ENCODE peak calls at places on chromosomes 3 and 15, in five cellular contexts. M, O, Q, P and F are unnamed samples. For H3K36me3 and H3K4me1, the result is how much of the 10 kb centered on the place peaks cover.

GRCh38 chr15:40308844-40309189 is 1.1 kb upstream of the PLCB2 start:
- DNase-seq in M (peak), O (no peak), Q (no peak), P (no peak), F (peak)

GRCh38 chr3:78506038-78506437 is 1261.8 kb downstream of the ROBO1 start:
- DNase-seq in M (no peak), O (no peak), Q (no peak), P (no peak), F (no peak)

GRCh38 chr3:89565098-89565497 is 457.7 kb downstream of the EPHA3 start:
- DNase-seq in M (no peak), O (no peak), Q (no peak), P (no peak), F (no peak)

GRCh38 chr3:64765951-64766350 is 78.2 kb upstream of the ADAMTS9 start:
- DNase-seq in M (no peak), O (no peak), Q (no peak), P (no peak), F (no peak)

GRCh38 chr15:84736375-84736774 is 12.0 kb upstream of the ZNF592 start:
- DNase-seq in M (no peak), O (no peak), Q (no peak), P (no peak), F (no peak)

GRCh38 chr3:27357665-27358258 is 11.4 kb downstream of the NEK10 start:
- DNase-seq in M (peak), O (no peak), Q (peak), P (no peak), F (peak)

GRCh38 chr3:9715764-9716437 is 12.3 kb downstream of the CPNE9 start:
- DNase-seq in M (peak), O (peak), Q (peak), P (peak), F (peak)

GRCh38 chr3:138046955-138047354 is 37.0 kb downstream of the CLDN18 start:
- DNase-seq in M (no peak), O (no peak), Q (no peak), P (no peak), F (no peak)

GRCh38 chr3:190747566-190747965 is 114.9 kb downstream of the GMNC start:
- DNase-seq in M (no peak), O (no peak), Q (no peak), P (no peak), F (peak)

GRCh38 chr3:71117572-71118247 is 465.8 kb downstream of the FOXP1 start:
- DNase-seq in M (no peak), O (no peak), Q (no peak), P (no peak), F (no peak)

GRCh38 chr3:134104031-134104430 is 74.3 kb upstream of the SLCO2A1 start:
- DNase-seq in M (no peak), O (no peak), Q (peak), P (no peak), F (peak)

GRCh38 chr3:174815750-174816149 is 43.4 kb upstream of the NAALADL2 start:
- DNase-seq in M (no peak), O (no peak), Q (no peak), P (no peak), F (no peak)

GRCh38 chr3:31671976-31672375 is 139.3 kb downstream of the STT3B start:
- DNase-seq in M (no peak), O (no peak), Q (no peak), P (no peak), F (peak)

GRCh38 chr3:120473896-120474675 is 23.3 kb upstream of the FSTL1 start:
- DNase-seq in M (no peak), O (no peak), Q (no peak), P (no peak), F (no peak)

GRCh38 chr3:197873329-197873728 is 76.7 kb upstream of the RPL35A start:
- DNase-seq in M (no peak), O (no peak), Q (no peak), P (no peak), F (no peak)
- H3K36me3 ChIP-seq in M (under half), O (under half), Q (under half), P (under half), F (under half)

GRCh38 chr3:15051531-15051930 is 13.6 kb downstream of the MRPS25 start:
- DNase-seq in M (peak), O (no peak), Q (peak), P (no peak), F (peak)
- H3K4me1 ChIP-seq in M (under half), O (under half), Q (under half), P (under half), F (under half)

GRCh38 chr15:66801266-66801665 is 99.2 kb downstream of the SMAD6 start:
- DNase-seq in M (no peak), O (no peak), Q (no peak), P (no peak), F (no peak)

GRCh38 chr15:66802087-66803001 is 100.3 kb downstream of the SMAD6 start:
- DNase-seq in M (no peak), O (no peak), Q (peak), P (no peak), F (no peak)

GRCh38 chr15:66803749-66804148 is 101.7 kb downstream of the SMAD6 start:
- DNase-seq in M (no peak), O (no peak), Q (no peak), P (no peak), F (no peak)

GRCh38 chr15:66805207-66805975 is 103.4 kb downstream of the SMAD6 start:
- DNase-seq in M (no peak), O (no peak), Q (no peak), P (no peak), F (no peak)

DNA sequence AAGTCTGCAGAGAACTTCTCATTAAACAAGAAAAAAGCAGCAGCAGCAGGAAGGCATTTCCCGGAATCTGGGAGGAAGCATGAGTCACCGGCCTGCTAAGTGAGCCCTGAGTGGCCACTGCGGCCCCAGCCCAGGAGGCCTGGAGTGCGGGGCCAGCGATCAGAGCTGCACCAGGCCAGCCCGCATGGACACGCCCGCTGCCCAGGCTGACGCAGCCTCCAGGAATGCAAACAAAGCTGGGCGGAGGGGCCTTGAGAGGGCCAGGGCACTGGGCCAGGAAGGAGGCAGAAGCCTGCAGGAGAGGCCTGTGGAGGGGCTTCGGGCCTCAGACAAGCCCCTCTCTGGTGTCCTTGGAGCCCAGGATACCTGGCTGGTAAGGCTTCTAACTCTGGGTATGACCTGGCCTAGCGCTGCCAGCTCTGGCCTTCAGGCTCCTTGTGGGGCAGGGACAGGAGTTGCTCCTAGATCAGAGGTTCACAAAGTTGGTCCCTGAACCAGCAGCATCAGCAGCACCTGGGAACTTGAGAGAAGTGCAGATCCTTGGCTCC is 101.2 kb downstream of the SMAD6 start:
- DNase-seq in M (peak), O (peak), Q (peak), P (peak), F (peak)
- H3K27ac ChIP-seq in M (peak), O (peak), Q (peak), P (peak), F (peak)

GRCh38 chr15:28120359-28120640 is 21.2 kb upstream of the OCA2 start:
- DNase-seq in M (no peak), O (no peak), Q (no peak), P (no peak), F (no peak)

GRCh38 chr15:28122038-28122949 is 23.2 kb upstream of the OCA2 start:
- DNase-seq in M (no peak), O (no peak), Q (no peak), P (no peak), F (no peak)

GRCh38 chr15:28124841-28125240 is 25.7 kb upstream of the OCA2 start:
- DNase-seq in M (no peak), O (no peak), Q (no peak), P (no peak), F (no peak)

GRCh38 chr15:28125673-28126651 is 26.8 kb upstream of the OCA2 start:
- DNase-seq in M (peak), O (no peak), Q (peak), P (no peak), F (peak)

GRCh38 chr15:28123408-28124023 is 24.4 kb upstream of the OCA2 start:
- DNase-seq in M (peak), O (peak), Q (peak), P (peak), F (peak)
- H3K36me3 ChIP-seq in M (half or more), O (under half), Q (under half), P (under half), F (under half)

DNA sequence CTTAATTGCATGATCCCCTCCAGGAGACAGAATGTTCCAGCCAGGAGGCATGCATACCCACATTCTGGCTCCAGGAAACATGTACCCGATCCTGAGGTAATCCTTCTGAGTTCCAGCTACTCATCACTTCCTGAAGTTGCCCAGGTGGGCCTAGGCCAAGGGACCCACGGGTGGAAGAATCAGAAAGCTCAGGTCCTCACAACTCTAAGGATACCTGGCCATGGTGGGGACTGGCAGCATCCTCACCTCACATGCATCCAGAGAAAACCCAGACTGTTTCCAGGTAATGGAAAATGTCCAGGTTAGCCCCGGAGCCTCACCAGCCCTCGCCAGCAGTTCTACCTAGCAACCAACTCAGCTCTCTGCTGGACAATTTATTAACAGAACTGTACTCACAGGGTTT is 78.2 kb downstream of the DAPK2 start:
- DNase-seq in M (no peak), O (no peak), Q (no peak), P (no peak), F (no peak)
- H3K4me1 ChIP-seq in M (under half), O (under half), Q (under half), P (under half), F (under half)

GRCh38 chr15:48601095-48601494 is 44.4 kb downstream of the FBN1 start:
- DNase-seq in M (no peak), O (no peak), Q (no peak), P (no peak), F (no peak)
- H3K27ac ChIP-seq in M (no peak), O (peak), Q (no peak), P (no peak), F (no peak)

DNA sequence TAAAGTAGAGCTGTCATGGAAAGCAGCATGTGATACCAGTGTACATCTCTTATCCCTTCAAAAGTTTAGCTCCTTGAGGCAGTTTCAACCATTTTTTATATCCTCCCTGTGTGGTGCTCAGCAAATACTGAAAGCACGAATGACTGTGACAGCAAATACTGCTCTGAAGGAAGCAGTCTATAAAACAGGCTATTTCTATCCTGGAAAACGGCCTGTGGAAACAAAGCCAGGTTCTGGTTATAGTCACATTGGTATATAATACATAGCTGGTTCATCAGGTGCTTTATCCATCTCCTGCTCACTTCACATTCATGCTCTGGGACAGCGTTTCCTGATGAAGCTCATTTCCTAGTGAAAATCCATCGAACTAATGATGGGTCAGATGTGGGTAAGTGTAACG is 275.6 kb upstream of the C2CD4B start:
- DNase-seq in M (no peak), O (no peak), Q (no peak), P (no peak), F (no peak)
- H3K36me3 ChIP-seq in M (under half), O (under half), Q (under half), P (under half), F (under half)

DNA sequence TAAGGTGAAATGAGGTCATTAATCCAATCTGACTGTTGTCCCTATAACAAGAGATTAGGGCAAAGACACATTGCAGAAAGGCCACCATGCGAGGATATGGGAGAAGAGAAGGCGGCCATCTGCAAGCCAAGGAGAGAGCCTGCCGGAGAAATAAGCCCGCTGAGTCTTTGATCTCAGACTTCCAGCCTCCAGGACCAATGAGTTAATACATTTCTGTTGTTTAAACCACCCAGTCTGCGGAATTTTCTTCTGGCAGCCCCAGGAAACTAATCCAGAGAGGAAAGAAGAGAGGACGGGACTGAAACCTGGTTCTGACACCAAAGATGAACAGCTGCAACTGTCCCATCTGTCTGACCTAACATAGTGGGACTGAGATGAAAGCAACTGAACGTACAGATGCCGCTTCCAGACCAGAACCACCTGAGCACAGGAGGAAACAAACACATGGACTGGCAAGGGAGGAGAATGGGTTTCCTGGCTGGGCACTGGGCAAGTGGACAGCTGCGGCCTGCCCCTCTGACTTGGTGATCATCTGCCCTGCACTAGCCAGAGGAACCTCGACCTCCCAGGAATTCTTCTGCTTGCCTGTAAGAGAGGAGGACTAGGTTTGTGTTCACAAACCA is 32.3 kb downstream of the VGLL4 start:
- DNase-seq in M (no peak), O (no peak), Q (no peak), P (no peak), F (no peak)
- H3K4me1 ChIP-seq in M (under half), O (under half), Q (under half), P (under half), F (half or more)